ENCODE peak calls at places on chromosome 2, in nine cellular contexts. One of them, this sample, is unnamed.

GRCh38 chr2:198097628-198098027 is 293.2 kb downstream of the PLCL1 start:
- DNase-seq in mucosa of descending colon: no peak
- DNase-seq in nephron progenitor cell: no peak
- DNase-seq in epithelial cell of esophagus: no peak
- DNase-seq in neural progenitor cell: no peak
- DNase-seq in stomach: no peak
- DNase-seq in omental fat pad: no peak
- DNase-seq in MCF 10A: no peak
- DNase-seq in PC-3: no peak
- DNase-seq in this sample: no peak

GRCh38 chr2:71631411-71631931 is 178.1 kb downstream of the DYSF start:
- DNase-seq in MCF 10A: no peak
- DNase-seq in mucosa of descending colon: no peak
- DNase-seq in nephron progenitor cell: no peak
- DNase-seq in neural progenitor cell: no peak
- DNase-seq in PC-3: no peak
- DNase-seq in epithelial cell of esophagus: no peak
- DNase-seq in omental fat pad: no peak
- DNase-seq in stomach: no peak
- DNase-seq in this sample: no peak

GRCh38 chr2:172560721-172561120 is 4.8 kb downstream of the PDK1 start:
- DNase-seq in omental fat pad: no peak
- DNase-seq in MCF 10A: no peak
- DNase-seq in nephron progenitor cell: no peak
- DNase-seq in PC-3: peak
- DNase-seq in mucosa of descending colon: no peak
- DNase-seq in epithelial cell of esophagus: peak
- DNase-seq in neural progenitor cell: no peak
- DNase-seq in stomach: no peak
- DNase-seq in this sample: no peak

GRCh38 chr2:7841751-7842150 is 840.1 kb upstream of the ID2 start:
- DNase-seq in neural progenitor cell: no peak
- DNase-seq in epithelial cell of esophagus: peak
- DNase-seq in omental fat pad: no peak
- DNase-seq in nephron progenitor cell: no peak
- DNase-seq in mucosa of descending colon: no peak
- DNase-seq in stomach: no peak
- DNase-seq in MCF 10A: no peak
- DNase-seq in PC-3: peak
- DNase-seq in this sample: no peak

GRCh38 chr2:191521608-191522208 is 156.2 kb upstream of the NABP1 start:
- DNase-seq in epithelial cell of esophagus: peak
- DNase-seq in stomach: no peak
- DNase-seq in PC-3: peak
- DNase-seq in neural progenitor cell: no peak
- DNase-seq in nephron progenitor cell: no peak
- DNase-seq in omental fat pad: no peak
- DNase-seq in MCF 10A: peak
- DNase-seq in mucosa of descending colon: no peak
- DNase-seq in this sample: no peak

GRCh38 chr2:172082944-172083718 is 2.2 kb upstream of the DLX1 start:
- DNase-seq in stomach: no peak
- DNase-seq in epithelial cell of esophagus: peak
- DNase-seq in mucosa of descending colon: no peak
- DNase-seq in omental fat pad: no peak
- DNase-seq in PC-3: no peak
- DNase-seq in neural progenitor cell: peak
- DNase-seq in nephron progenitor cell: peak
- DNase-seq in MCF 10A: no peak
- DNase-seq in this sample: no peak

GRCh38 chr2:120852200-120852815 is 116.6 kb downstream of the GLI2 start:
- DNase-seq in mucosa of descending colon: no peak
- DNase-seq in omental fat pad: no peak
- DNase-seq in nephron progenitor cell: no peak
- DNase-seq in PC-3: no peak
- DNase-seq in epithelial cell of esophagus: no peak
- DNase-seq in MCF 10A: no peak
- DNase-seq in neural progenitor cell: no peak
- DNase-seq in stomach: no peak
- DNase-seq in this sample: no peak

GRCh38 chr2:205679410-205680009 is 2.8 kb upstream of the NRP2 start:
- DNase-seq in stomach: no peak
- DNase-seq in nephron progenitor cell: no peak
- DNase-seq in neural progenitor cell: no peak
- DNase-seq in mucosa of descending colon: no peak
- DNase-seq in epithelial cell of esophagus: peak
- DNase-seq in PC-3: peak
- DNase-seq in omental fat pad: no peak
- DNase-seq in MCF 10A: peak
- DNase-seq in this sample: no peak

GRCh38 chr2:71464389-71464788 is 11.0 kb downstream of the DYSF start:
- DNase-seq in PC-3: no peak
- DNase-seq in omental fat pad: peak
- DNase-seq in stomach: no peak
- DNase-seq in epithelial cell of esophagus: no peak
- DNase-seq in mucosa of descending colon: no peak
- DNase-seq in nephron progenitor cell: no peak
- DNase-seq in MCF 10A: no peak
- DNase-seq in neural progenitor cell: no peak
- DNase-seq in this sample: no peak

GRCh38 chr2:120539937-120540718 is 194.2 kb downstream of the INHBB start:
- DNase-seq in mucosa of descending colon: no peak
- DNase-seq in stomach: no peak
- DNase-seq in MCF 10A: peak
- DNase-seq in omental fat pad: no peak
- DNase-seq in PC-3: peak
- DNase-seq in neural progenitor cell: peak
- DNase-seq in nephron progenitor cell: peak
- DNase-seq in epithelial cell of esophagus: peak
- DNase-seq in this sample: no peak

GRCh38 chr2:222733846-222734689 is 62.6 kb downstream of the MOGAT1 start:
- DNase-seq in epithelial cell of esophagus: no peak
- DNase-seq in neural progenitor cell: no peak
- DNase-seq in MCF 10A: no peak
- DNase-seq in mucosa of descending colon: no peak
- DNase-seq in omental fat pad: no peak
- DNase-seq in nephron progenitor cell: no peak
- DNase-seq in stomach: no peak
- DNase-seq in PC-3: no peak
- DNase-seq in this sample: no peak

GRCh38 chr2:223047260-223047761 is 4.7 kb upstream of the KCNE4 start:
- DNase-seq in neural progenitor cell: no peak
- DNase-seq in stomach: no peak
- DNase-seq in nephron progenitor cell: no peak
- DNase-seq in mucosa of descending colon: peak
- DNase-seq in omental fat pad: no peak
- DNase-seq in PC-3: no peak
- DNase-seq in epithelial cell of esophagus: peak
- DNase-seq in MCF 10A: peak
- DNase-seq in this sample: no peak

DNA sequence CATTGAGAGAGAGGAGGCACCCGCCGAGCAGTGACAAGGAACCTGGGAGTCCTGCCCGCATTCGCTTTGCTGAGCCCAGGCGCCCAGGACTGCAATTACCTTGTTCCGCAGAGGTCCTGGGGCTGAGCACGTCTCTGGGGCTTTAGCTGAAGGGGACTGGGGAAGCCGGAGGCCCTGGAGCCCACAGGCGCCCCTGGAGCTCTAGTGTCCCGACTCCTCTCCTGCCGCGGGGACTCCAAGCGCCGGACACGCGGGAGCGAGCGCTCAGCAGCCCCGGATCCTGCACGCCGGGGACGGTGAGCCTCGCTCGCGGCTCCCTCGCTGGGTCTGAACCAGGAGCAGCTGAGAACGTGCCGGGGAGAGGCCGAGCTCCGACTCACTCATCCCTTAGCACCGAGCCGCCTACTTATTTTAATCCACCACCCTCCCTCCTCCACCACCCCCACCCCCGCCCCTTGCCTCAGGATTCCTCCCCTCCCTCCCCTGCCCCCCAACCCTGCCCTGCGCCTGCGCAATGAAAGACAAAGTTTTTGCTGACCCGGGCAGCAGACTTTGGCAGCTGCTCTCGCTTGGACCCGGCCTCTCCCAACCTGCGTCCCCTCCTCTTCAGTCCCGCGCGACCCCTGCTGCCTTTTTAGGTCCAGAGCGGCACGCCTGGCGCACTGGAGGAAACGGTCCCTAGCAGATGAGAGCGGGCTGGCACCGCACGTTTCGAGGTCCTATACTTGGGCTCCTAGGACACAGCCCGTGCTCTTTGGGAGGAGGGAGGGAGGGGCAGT is at the start of gene OSR1:
- DNase-seq in stomach: peak
- DNase-seq in neural progenitor cell: peak
- DNase-seq in epithelial cell of esophagus: peak
- DNase-seq in MCF 10A: peak
- DNase-seq in omental fat pad: no peak
- DNase-seq in PC-3: peak
- DNase-seq in mucosa of descending colon: peak
- DNase-seq in nephron progenitor cell: peak
- DNase-seq in this sample: no peak
- TF ChIP-seq CTCF in stomach: no peak
- TF ChIP-seq CTCF in neural progenitor cell: peak
- TF ChIP-seq CTCF in epithelial cell of esophagus: peak
- TF ChIP-seq CTCF in MCF 10A: no peak
- TF ChIP-seq CTCF in omental fat pad: no peak
- TF ChIP-seq CTCF in PC-3: no peak
- TF ChIP-seq CTCF in mucosa of descending colon: no peak
- TF ChIP-seq CTCF in nephron progenitor cell: no peak
- TF ChIP-seq CTCF in this sample: no peak

DNA sequence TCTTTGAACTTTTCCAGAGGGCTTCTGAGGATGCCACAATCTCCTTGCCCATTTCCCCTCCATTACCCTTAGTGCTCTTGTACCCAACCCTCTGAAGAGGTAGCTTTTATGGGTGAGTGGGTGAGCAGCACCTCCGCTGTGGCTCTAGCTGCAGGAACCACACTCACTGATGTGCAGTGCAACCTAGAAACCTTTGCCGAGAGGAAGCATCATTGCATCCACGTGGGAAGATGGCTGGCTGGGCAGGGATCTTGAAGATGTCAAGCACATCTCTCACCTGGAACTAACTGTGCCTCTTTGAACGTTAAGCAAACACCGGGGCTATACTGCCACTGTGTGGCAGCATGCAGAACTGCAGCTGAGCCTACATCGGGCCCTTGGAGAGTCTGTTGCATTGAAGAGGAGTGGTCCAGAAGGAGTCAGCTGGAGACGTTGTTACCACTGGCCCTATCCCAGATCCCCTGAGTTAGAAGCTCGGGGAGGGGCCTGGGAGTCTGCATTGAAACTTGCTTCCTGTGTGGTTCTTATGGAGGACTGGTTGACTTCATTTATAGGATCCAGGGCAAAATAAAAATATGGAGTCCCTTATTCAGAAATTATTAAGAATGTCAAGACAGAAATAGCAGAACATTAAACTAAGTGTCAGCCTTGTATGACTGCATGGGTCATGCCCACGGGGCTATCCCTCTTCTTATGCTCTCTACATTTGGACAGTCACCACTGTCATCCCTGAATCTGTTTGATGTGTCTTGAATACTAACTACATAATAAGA is 28.7 kb downstream of the IGFBP5 start:
- DNase-seq in stomach: peak
- DNase-seq in nephron progenitor cell: peak
- DNase-seq in neural progenitor cell: peak
- DNase-seq in omental fat pad: peak
- DNase-seq in epithelial cell of esophagus: peak
- DNase-seq in PC-3: peak
- DNase-seq in MCF 10A: peak
- DNase-seq in mucosa of descending colon: peak
- DNase-seq in this sample: peak
- TF ChIP-seq CTCF in stomach: peak
- TF ChIP-seq CTCF in nephron progenitor cell: peak
- TF ChIP-seq CTCF in neural progenitor cell: peak
- TF ChIP-seq CTCF in omental fat pad: no peak
- TF ChIP-seq CTCF in epithelial cell of esophagus: peak
- TF ChIP-seq CTCF in PC-3: peak
- TF ChIP-seq CTCF in MCF 10A: peak
- TF ChIP-seq CTCF in mucosa of descending colon: peak
- TF ChIP-seq CTCF in this sample: peak

DNA sequence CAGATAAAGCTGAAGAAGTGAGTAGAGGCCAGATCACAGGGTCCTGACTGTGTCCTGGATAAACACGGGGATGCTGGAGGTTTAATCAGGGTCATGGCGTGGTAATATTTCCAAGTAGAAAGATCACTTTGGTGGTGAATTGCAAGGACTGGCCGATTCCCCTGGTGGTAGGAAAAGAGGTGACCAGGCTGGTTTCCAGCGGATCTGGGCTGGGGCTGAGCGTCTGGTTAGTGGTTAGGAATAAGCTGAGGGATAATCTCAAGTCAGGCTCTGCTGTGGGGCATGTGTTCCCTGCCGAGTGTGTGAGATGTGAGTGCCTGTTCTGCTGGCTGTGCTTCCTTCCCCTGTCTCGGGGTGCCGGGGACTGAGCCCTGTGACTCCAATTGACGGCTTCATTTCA is 484.0 kb downstream of the TSN start:
- DNase-seq in PC-3: no peak
- DNase-seq in stomach: no peak
- DNase-seq in neural progenitor cell: no peak
- DNase-seq in nephron progenitor cell: no peak
- DNase-seq in mucosa of descending colon: no peak
- DNase-seq in MCF 10A: no peak
- DNase-seq in omental fat pad: no peak
- DNase-seq in epithelial cell of esophagus: no peak
- DNase-seq in this sample: no peak
- TF ChIP-seq CTCF in PC-3: no peak
- TF ChIP-seq CTCF in stomach: no peak
- TF ChIP-seq CTCF in neural progenitor cell: no peak
- TF ChIP-seq CTCF in nephron progenitor cell: no peak
- TF ChIP-seq CTCF in mucosa of descending colon: no peak
- TF ChIP-seq CTCF in MCF 10A: no peak
- TF ChIP-seq CTCF in omental fat pad: no peak
- TF ChIP-seq CTCF in epithelial cell of esophagus: no peak
- TF ChIP-seq CTCF in this sample: no peak

GRCh38 chr2:238741277-238741676 is 106.6 kb upstream of the TWIST2 start:
- DNase-seq in nephron progenitor cell: no peak
- DNase-seq in mucosa of descending colon: no peak
- DNase-seq in MCF 10A: no peak
- DNase-seq in PC-3: no peak
- DNase-seq in epithelial cell of esophagus: no peak
- DNase-seq in neural progenitor cell: no peak
- DNase-seq in stomach: no peak
- DNase-seq in omental fat pad: no peak
- DNase-seq in this sample: no peak

GRCh38 chr2:238742066-238742465 is 105.8 kb upstream of the TWIST2 start:
- DNase-seq in omental fat pad: no peak
- DNase-seq in stomach: no peak
- DNase-seq in MCF 10A: no peak
- DNase-seq in nephron progenitor cell: no peak
- DNase-seq in neural progenitor cell: no peak
- DNase-seq in PC-3: no peak
- DNase-seq in mucosa of descending colon: no peak
- DNase-seq in epithelial cell of esophagus: no peak
- DNase-seq in this sample: no peak

GRCh38 chr2:238742664-238743063 is 105.2 kb upstream of the TWIST2 start:
- DNase-seq in nephron progenitor cell: no peak
- DNase-seq in MCF 10A: no peak
- DNase-seq in epithelial cell of esophagus: no peak
- DNase-seq in neural progenitor cell: no peak
- DNase-seq in omental fat pad: no peak
- DNase-seq in stomach: no peak
- DNase-seq in mucosa of descending colon: no peak
- DNase-seq in PC-3: no peak
- DNase-seq in this sample: no peak

GRCh38 chr2:238738917-238739316 is 109.0 kb upstream of the TWIST2 start:
- DNase-seq in epithelial cell of esophagus: no peak
- DNase-seq in PC-3: no peak
- DNase-seq in neural progenitor cell: no peak
- DNase-seq in stomach: no peak
- DNase-seq in MCF 10A: no peak
- DNase-seq in nephron progenitor cell: no peak
- DNase-seq in omental fat pad: no peak
- DNase-seq in mucosa of descending colon: no peak
- DNase-seq in this sample: no peak

GRCh38 chr2:238739668-238740067 is 108.2 kb upstream of the TWIST2 start:
- DNase-seq in neural progenitor cell: no peak
- DNase-seq in stomach: no peak
- DNase-seq in epithelial cell of esophagus: no peak
- DNase-seq in PC-3: no peak
- DNase-seq in omental fat pad: no peak
- DNase-seq in MCF 10A: no peak
- DNase-seq in mucosa of descending colon: no peak
- DNase-seq in nephron progenitor cell: no peak
- DNase-seq in this sample: peak
- TF ChIP-seq CTCF in neural progenitor cell: peak
- TF ChIP-seq CTCF in stomach: no peak
- TF ChIP-seq CTCF in epithelial cell of esophagus: no peak
- TF ChIP-seq CTCF in PC-3: peak
- TF ChIP-seq CTCF in omental fat pad: no peak
- TF ChIP-seq CTCF in MCF 10A: no peak
- TF ChIP-seq CTCF in mucosa of descending colon: no peak
- TF ChIP-seq CTCF in nephron progenitor cell: no peak
- TF ChIP-seq CTCF in this sample: no peak

This sample was measured in activated CD8-positive, alpha-beta T cell treated with anti-CD3 and anti-CD28 coated beads for 36 hours.